ENCODE peak calls at places on chromosomes 16 and 17, in ten cellular contexts. W is ovary, Z is body of pancreas, E is sigmoid colon, P is HCT116, T is breast epithelium, G is IMR-90, U is gastrocnemius medialis, I is prostate gland, J is transverse colon. L is an unnamed sample.

GRCh38 chr16:28304214-28304613 is 11.9 kb downstream of the SBK1 start:
- DNase-seq in W (peak), Z (no peak), E (no peak), P (no peak), T (no peak), G (peak), U (no peak), I (no peak), J (no peak), L (no peak)

GRCh38 chr17:39222866-39223834 is 2.6 kb downstream of the STAC2 start:
- DNase-seq in W (no peak), Z (no peak), E (no peak), P (no peak), T (no peak), G (no peak), U (no peak), I (no peak), J (no peak), L (no peak)

GRCh38 chr17:17206149-17206912 is at the start of gene PLD6:
- DNase-seq in W (peak), Z (peak), E (peak), P (peak), T (peak), G (peak), U (peak), I (peak), J (peak), L (peak)

GRCh38 chr16:48321307-48322036 is 63.7 kb downstream of the SIAH1 start:
- DNase-seq in W (no peak), Z (no peak), E (no peak), P (no peak), T (no peak), G (peak), U (no peak), I (no peak), J (no peak), L (no peak)

GRCh38 chr17:28371245-28372202 is at the start of gene SARM1:
- DNase-seq in W (peak), Z (peak), E (peak), P (peak), T (peak), G (peak), U (peak), I (peak), J (peak), L (peak)

GRCh38 chr16:69176033-69176780 is 10.8 kb upstream of the SNTB2 start:
- DNase-seq in W (no peak), Z (no peak), E (peak), P (no peak), T (no peak), G (peak), U (no peak), I (no peak), J (no peak), L (no peak)

GRCh38 chr16:4316732-4317461 is 1.0 kb downstream of the GLIS2 start:
- DNase-seq in W (peak), Z (peak), E (peak), P (no peak), T (no peak), G (no peak), U (no peak), I (no peak), J (peak), L (peak)

GRCh38 chr16:55501549-55502322 is 7.1 kb upstream of the LPCAT2 start:
- DNase-seq in W (no peak), Z (no peak), E (no peak), P (no peak), T (no peak), G (no peak), U (no peak), I (no peak), J (peak), L (no peak)

GRCh38 chr17:29592850-29593545 is at the start of gene ANKRD13B:
- DNase-seq in W (peak), Z (no peak), E (peak), P (no peak), T (no peak), G (no peak), U (no peak), I (no peak), J (peak), L (peak)

GRCh38 chr16:87201777-87202176 is 115.4 kb downstream of the C16orf95 start:
- DNase-seq in W (no peak), Z (no peak), E (no peak), P (no peak), T (no peak), G (no peak), U (no peak), I (no peak), J (no peak), L (no peak)

GRCh38 chr17:74729866-74730265 is 7.2 kb upstream of the RAB37 start:
- DNase-seq in W (no peak), Z (no peak), E (no peak), P (no peak), T (no peak), G (no peak), U (no peak), I (no peak), J (no peak), L (no peak)

GRCh38 chr16:21302898-21303528 is 24.9 kb upstream of the CRYM start:
- DNase-seq in W (no peak), Z (no peak), E (no peak), P (peak), T (no peak), G (peak), U (no peak), I (no peak), J (peak), L (no peak)

GRCh38 chr16:19912445-19913305 is 28.0 kb upstream of the GPRC5B start:
- DNase-seq in W (no peak), Z (no peak), E (no peak), P (peak), T (no peak), G (peak), U (no peak), I (no peak), J (no peak), L (no peak)

GRCh38 chr17:6110592-6110991 is 40.4 kb downstream of the WSCD1 start:
- DNase-seq in W (no peak), Z (no peak), E (no peak), P (no peak), T (no peak), G (no peak), U (no peak), I (no peak), J (peak), L (no peak)

GRCh38 chr16:86991679-86992078 is 325.5 kb downstream of the C16orf95 start:
- DNase-seq in W (no peak), Z (no peak), E (peak), P (no peak), T (no peak), G (peak), U (no peak), I (no peak), J (no peak), L (no peak)

GRCh38 chr17:48795444-48796162 is 21.4 kb downstream of the TTLL6 start:
- DNase-seq in W (no peak), Z (no peak), E (no peak), P (peak), T (no peak), G (peak), U (no peak), I (no peak), J (peak), L (peak)

DNA sequence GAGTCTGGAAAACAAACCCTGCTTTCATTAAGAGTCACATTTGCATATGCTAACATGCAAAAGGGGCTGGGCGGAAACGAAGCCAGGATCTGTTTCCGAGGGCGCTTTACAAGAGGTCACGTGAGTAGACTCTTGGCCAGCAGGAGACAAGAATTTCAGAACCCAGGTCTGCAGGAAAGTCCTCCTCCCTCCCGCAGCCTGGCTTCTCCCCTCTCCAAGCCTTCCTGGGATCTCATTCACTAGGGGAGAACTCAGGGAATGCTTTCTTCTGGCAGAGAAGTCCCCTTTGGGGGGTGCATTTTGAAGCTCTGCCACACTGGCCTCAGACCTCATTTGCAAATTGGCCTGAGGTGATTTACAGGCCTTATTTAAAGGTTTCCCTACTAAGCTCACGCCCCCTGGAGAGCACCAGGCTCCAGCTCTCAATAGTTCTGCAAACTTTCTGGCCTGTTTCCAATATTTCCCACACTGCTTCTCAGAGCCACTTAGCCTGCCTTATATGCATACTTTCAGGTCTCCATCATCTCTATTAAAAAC is 57.2 kb upstream of the CACNG5 start:
- DNase-seq in W (no peak), Z (no peak), E (no peak), P (no peak), T (no peak), G (peak), U (no peak), I (no peak), J (no peak), L (no peak)
- H3K27ac ChIP-seq in W (no peak), Z (no peak), E (no peak), P (no peak), T (no peak), G (no peak), U (no peak), I (no peak), J (no peak), L (no peak)

DNA sequence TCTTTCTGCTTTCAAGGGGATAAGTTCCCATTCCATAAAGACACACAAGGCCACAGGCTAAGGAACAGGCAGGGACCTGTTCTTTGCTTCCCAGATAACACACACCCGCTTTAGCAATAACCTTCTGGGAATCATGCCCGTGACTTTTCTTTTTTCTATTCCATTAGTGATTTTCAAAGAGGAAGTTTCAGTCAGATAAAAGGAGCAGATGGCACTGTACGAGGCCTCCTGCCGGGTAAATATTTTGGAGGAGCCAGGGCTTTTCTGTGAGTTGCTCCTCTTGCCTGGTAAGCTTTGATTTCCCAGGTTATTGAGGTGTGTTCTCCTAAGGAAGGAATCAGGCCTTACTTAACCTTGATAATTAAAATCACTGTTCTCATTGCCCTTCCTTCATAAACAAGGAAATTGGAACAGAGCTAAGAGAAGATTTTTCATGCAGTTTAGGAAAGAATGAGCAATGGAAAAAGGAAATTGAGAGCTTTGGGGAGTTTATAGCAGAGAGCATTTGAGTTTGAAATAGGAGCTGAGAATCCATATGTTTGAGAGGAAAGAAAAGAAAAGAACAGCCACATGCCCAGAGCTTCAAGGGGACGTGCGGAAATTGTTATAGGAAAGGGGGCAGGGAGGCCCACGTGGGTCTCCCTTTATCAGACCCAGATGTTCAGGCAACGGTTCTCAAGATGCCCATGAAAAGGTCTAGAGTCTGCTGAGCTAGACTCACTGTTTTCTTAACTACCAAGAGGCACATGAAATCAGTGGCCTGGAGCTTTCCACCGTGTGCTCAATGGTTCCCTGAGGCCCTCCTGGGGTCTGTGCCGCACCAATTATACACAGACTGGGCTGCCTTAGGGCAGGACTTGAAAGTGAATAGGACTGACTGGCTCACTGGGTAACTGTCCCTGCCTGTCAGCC is 31.0 kb downstream of the CHD9 start:
- DNase-seq in W (no peak), Z (no peak), E (no peak), P (no peak), T (no peak), G (no peak), U (no peak), I (peak), J (no peak), L (peak)
- TF ChIP-seq CTCF in W (no peak), Z (no peak), E (no peak), P (no peak), T (no peak), G (no peak), U (no peak), I (no peak), J (no peak), L (no peak)

DNA sequence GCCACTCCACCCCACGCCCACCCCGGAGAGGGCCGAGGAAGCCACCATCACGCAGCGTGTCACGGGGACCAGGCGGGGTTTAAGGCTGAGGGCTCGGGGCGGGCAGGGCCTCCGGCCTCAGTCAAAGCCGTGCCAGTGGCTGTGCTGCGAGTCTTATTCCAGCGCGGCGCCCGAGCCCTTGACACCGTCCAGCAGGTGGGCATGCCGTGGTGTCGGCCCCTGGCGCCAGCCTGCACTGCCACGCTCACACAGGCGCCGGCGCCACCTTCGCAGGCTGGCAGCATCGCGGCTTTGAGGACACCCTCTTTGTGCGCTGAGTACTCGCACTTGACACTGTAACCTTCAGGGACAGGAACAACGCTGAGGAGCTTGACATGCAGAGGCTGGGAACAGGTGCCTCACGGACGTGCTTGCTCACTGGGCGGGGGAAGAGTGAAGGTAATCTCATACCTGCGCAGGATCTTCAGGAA is 34.0 kb upstream of the ZNF629 start:
- DNase-seq in W (no peak), Z (no peak), E (no peak), P (no peak), T (no peak), G (no peak), U (no peak), I (no peak), J (peak), L (no peak)
- TF ChIP-seq POLR2A in W (no peak), Z (no peak), E (no peak), P (no peak), T (no peak), G (no peak), U (no peak), I (no peak), J (no peak), L (no peak)

GRCh38 chr17:31753011-31753410 is 106.0 kb downstream of the COPRS start:
- DNase-seq in W (no peak), Z (no peak), E (no peak), P (no peak), T (no peak), G (no peak), U (no peak), I (no peak), J (peak), L (no peak)

GRCh38 chr17:31746884-31747495 is 112.1 kb downstream of the COPRS start:
- DNase-seq in W (no peak), Z (no peak), E (no peak), P (no peak), T (no peak), G (no peak), U (no peak), I (no peak), J (peak), L (no peak)

GRCh38 chr17:31750578-31750977 is 108.5 kb downstream of the COPRS start:
- DNase-seq in W (no peak), Z (no peak), E (no peak), P (no peak), T (no peak), G (no peak), U (no peak), I (peak), J (no peak), L (no peak)

GRCh38 chr17:31754239-31754945 is 104.7 kb downstream of the COPRS start:
- DNase-seq in W (no peak), Z (no peak), E (no peak), P (peak), T (no peak), G (peak), U (no peak), I (no peak), J (no peak), L (no peak)

DNA sequence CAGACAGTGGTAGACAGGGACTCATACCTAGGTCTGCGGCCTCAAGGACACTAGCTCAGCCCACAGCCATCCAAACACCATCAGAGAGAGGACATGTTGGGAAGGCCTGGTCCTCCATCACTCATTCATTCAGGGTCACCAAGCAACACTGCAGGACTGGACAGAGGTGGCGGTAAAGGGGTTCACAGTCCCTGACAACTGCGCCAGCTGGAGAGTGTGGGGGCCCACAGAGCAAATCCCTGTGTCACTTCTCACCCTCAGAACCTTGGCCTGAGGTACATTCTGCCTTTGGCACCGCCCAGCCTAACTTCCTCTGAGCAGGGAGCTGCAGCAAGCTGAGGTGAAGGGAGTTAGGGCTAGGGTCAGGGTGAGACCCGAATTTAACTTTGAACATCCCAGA is 106.5 kb downstream of the COPRS start:
- DNase-seq in W (no peak), Z (no peak), E (no peak), P (no peak), T (no peak), G (no peak), U (no peak), I (no peak), J (no peak), L (no peak)
- H3K27ac ChIP-seq in W (no peak), Z (no peak), E (no peak), P (no peak), T (no peak), G (no peak), U (no peak), I (no peak), J (no peak), L (no peak)

DNA sequence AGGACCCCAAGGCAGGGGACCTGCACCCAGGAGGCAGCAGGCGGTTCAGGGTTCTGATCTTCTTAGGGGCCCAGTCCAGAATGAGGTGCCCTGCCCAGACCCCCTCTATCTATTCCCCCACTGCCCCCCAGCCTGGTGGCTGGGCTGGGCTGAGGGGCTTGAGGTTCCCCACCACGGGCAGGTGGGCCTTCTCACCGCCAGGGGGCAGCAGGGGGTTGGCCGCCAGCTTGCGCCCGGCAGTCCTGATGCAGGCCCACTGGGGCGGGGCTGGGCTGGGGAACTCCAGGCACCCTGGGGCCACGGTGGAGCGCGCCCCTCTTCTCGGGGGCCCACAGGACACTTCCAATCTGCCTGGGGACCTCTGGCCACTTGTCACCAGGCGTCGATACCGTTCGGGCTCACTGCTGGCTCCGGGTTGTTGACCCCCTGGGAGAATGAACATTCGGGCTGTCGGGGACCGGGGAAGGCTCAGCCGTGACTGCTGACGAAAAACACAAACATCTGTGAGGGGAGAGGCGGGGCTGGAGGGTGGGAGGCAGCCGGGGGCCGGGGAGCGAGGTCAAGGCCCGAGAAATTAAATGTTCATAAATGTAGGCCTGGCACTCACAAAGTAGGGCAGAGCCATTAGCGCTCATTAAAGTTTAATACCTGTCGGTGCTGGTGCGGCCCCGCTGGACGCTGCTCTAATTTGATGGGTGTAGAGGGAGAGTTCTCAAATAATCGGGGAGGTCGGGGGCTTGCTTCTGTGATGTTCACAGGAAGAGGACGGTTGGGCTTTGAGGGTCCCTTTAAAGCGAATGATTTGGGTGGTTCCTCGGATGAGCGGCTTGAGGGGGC is 219.2 kb upstream of the GSE1 start:
- DNase-seq in W (peak), Z (peak), E (peak), P (no peak), T (no peak), G (peak), U (no peak), I (no peak), J (peak), L (peak)
- TF ChIP-seq CTCF in W (peak), Z (peak), E (peak), P (peak), T (peak), G (peak), U (peak), I (peak), J (peak), L (peak)

L was measured in right lobe of liver.